ENCODE peak calls at places on chromosome 7, in four cellular contexts. W is HL-60, E is K562, H is GM12878. Z is an unnamed sample.

GRCh38 chr7:99000904-99001442 is 122.6 kb downstream of the TRRAP start:
- DNase-seq in E (no peak), H (no peak), W (no peak), Z (no peak)

GRCh38 chr7:135208417-135208793 is 2.9 kb downstream of the WDR91 start:
- DNase-seq in E (peak), H (no peak), W (no peak), Z (no peak)

GRCh38 chr7:157500171-157500960 is 163.6 kb downstream of the DNAJB6 start:
- DNase-seq in H (no peak), W (no peak), E (no peak), Z (no peak)

GRCh38 chr7:132519936-132520335 is 56.3 kb downstream of the PLXNA4 start:
- DNase-seq in H (no peak), W (peak), E (no peak), Z (no peak)

GRCh38 chr7:6205921-6206660 is 66.3 kb downstream of the CYTH3 start:
- DNase-seq in W (no peak), E (no peak), H (no peak), Z (no peak)

GRCh38 chr7:117705630-117706029 is 167.6 kb downstream of the CTTNBP2 start:
- DNase-seq in E (no peak), W (no peak), H (no peak), Z (no peak)

GRCh38 chr7:112252691-112253090 is 46.2 kb downstream of the ZNF277 start:
- DNase-seq in W (no peak), E (no peak), H (no peak), Z (no peak)

GRCh38 chr7:69654381-69654780 is 56.1 kb downstream of the AUTS2 start:
- DNase-seq in W (peak), E (no peak), H (no peak), Z (no peak)

GRCh38 chr7:80781561-80781979 is 137.3 kb downstream of the SEMA3C start:
- DNase-seq in E (no peak), W (no peak), H (no peak), Z (no peak)

GRCh38 chr7:101124376-101125056 is 2.4 kb upstream of the SERPINE1 start:
- DNase-seq in E (no peak), H (no peak), W (peak), Z (no peak)

GRCh38 chr7:25521236-25521635 is 292.9 kb upstream of the NPVF start:
- DNase-seq in W (no peak), E (no peak), H (no peak), Z (no peak)

GRCh38 chr7:25512051-25512450 is 283.8 kb upstream of the NPVF start:
- DNase-seq in H (no peak), W (no peak), E (no peak), Z (no peak)

GRCh38 chr7:25519962-25520562 is 291.8 kb upstream of the NPVF start:
- DNase-seq in H (no peak), E (no peak), W (no peak), Z (no peak)

GRCh38 chr7:25517906-25518305 is 289.6 kb upstream of the NPVF start:
- DNase-seq in E (no peak), W (no peak), H (no peak), Z (no peak)

DNA sequence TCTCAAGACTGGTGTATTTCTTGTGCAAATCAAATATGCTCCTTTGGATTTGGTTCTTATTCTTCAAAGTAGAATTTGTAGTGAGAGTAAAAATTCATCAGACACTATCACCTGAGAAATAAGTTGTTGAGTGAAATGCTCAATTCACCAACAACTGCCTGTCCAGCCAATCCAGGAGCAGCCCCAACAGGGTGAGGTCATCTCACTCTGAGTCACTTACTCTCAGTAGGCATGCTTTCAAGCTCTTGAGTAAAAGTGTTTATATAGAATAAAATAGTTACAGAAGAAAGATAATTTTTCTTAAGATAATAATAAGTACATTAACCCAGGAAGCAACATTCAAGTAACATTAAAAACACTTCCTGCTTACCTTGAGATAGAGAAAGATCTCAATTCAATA is 287.6 kb upstream of the NPVF start:
- DNase-seq in H (no peak), E (no peak), W (no peak), Z (no peak)
- TF ChIP-seq SPI1 in H (no peak), E (no peak), W (no peak), Z (no peak)

GRCh38 chr7:29956477-29956836 is 33.1 kb downstream of the SCRN1 start:
- DNase-seq in E (no peak), W (no peak), H (no peak), Z (no peak)

GRCh38 chr7:29957521-29957920 is 32.1 kb downstream of the SCRN1 start:
- DNase-seq in H (no peak), E (no peak), W (no peak), Z (no peak)

GRCh38 chr7:29955075-29955792 is 34.4 kb downstream of the SCRN1 start:
- DNase-seq in H (no peak), W (no peak), E (no peak), Z (no peak)

GRCh38 chr7:29957921-29958320 is 31.7 kb downstream of the SCRN1 start:
- DNase-seq in H (no peak), W (no peak), E (no peak), Z (no peak)

DNA sequence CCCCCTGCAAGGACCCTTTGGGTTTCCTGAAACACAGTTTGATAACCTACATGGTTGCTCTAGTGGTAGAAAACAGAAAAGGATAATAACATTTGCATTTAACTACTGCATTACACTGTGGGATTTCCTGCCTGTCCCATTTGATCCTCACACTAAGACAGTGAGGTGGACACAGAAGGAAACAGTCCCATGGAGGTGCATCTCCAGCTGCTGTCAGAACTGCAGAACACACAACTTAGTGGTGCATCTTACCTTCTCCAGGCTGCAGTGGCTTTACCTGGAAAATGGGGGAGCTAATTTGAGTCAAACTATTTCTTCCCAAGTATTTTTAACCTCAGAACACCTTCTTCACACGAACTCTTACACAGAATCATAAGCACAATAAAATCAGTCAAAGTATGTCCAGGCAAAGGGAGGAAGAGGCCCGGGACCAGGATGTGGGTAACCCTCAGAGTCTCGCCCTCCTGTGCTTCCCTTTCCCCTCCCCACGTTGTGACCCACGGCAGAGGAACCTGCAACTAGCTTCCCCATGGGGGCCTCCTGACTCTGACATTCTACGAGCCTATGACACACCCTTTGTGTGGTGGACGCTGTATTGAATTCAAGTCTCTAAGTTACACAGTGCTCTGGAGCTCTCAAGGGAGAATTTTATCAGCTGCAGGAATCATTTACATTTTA is 33.7 kb downstream of the SCRN1 start:
- DNase-seq in E (no peak), W (peak), H (no peak), Z (peak)
- TF ChIP-seq SPI1 in E (no peak), W (peak), H (no peak), Z (peak)

GRCh38 chr7:2070151-2070763 is 162.5 kb downstream of the MAD1L1 start:
- DNase-seq in E (peak), W (no peak), H (no peak), Z (no peak)

GRCh38 chr7:2072042-2072441 is 160.7 kb downstream of the MAD1L1 start:
- DNase-seq in W (no peak), H (peak), E (no peak), Z (peak)

GRCh38 chr7:2068693-2069471 is 163.9 kb downstream of the MAD1L1 start:
- DNase-seq in E (no peak), H (no peak), W (no peak), Z (no peak)

GRCh38 chr7:2071133-2071832 is 161.5 kb downstream of the MAD1L1 start:
- DNase-seq in H (no peak), W (no peak), E (no peak), Z (no peak)

GRCh38 chr7:2069472-2069860 is 163.3 kb downstream of the MAD1L1 start:
- DNase-seq in H (no peak), W (no peak), E (no peak), Z (no peak)
- TF ChIP-seq SPI1 in H (no peak), W (no peak), E (no peak), Z (no peak)

GRCh38 chr7:26508917-26509316 is 217.3 kb downstream of the SNX10 start:
- DNase-seq in H (no peak), W (no peak), E (no peak), Z (no peak)
- TF ChIP-seq SPI1 in H (no peak), W (no peak), E (no peak), Z (no peak)

GRCh38 chr7:45187946-45188411 is 30.4 kb downstream of the RAMP3 start:
- DNase-seq in H (no peak), E (no peak), W (no peak), Z (no peak)
- TF ChIP-seq SPI1 in H (no peak), E (no peak), W (no peak), Z (no peak)

DNA sequence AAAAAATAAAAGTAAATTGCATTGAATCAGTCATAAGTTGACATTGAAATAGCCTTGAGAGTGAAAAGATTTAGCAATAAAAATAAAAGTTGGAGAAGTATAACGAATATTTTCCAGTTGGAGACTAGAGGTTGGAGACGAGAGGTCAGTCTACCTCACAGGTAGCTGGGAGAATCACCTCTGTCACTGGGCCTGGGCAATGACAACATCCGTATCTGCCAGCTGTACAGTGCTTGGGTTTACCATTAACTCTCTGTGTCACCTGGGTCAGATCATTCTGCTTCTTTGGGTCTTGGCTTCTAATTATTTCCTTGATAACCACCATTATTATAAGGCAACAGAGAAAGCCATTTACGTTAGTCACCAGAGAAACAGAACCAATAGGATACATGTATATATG is 62.0 kb upstream of the STEAP4 start:
- DNase-seq in W (no peak), H (no peak), E (no peak), Z (no peak)
- TF ChIP-seq SPI1 in W (no peak), H (no peak), E (no peak), Z (no peak)

Z was measured in GM12891.